ENCODE peak calls at places on chromosomes 1 and 21, in four cellular contexts. S, X, B and E are unnamed samples.

GRCh38 chr1:36814774-36815173 is 219.5 kb downstream of the GRIK3 start:
- DNase-seq in S (no peak), X (no peak), B (no peak), E (no peak)

GRCh38 chr21:16196521-16197208 is 466.9 kb downstream of the USP25 start:
- DNase-seq in S (no peak), X (no peak), B (no peak), E (no peak)

GRCh38 chr1:157773723-157774350 is 3.1 kb downstream of the FCRL2 start:
- DNase-seq in S (no peak), X (no peak), B (no peak), E (no peak)

GRCh38 chr1:94398356-94398755 is 19.8 kb upstream of the ABCD3 start:
- DNase-seq in S (no peak), X (no peak), B (no peak), E (no peak)

GRCh38 chr1:230163719-230164118 is 96.7 kb downstream of the GALNT2 start:
- DNase-seq in S (no peak), X (no peak), B (no peak), E (no peak)

GRCh38 chr1:184929711-184930202 is 44.6 kb downstream of the NIBAN1 start:
- DNase-seq in S (no peak), X (no peak), B (no peak), E (peak; percentile 16)

GRCh38 chr1:111769517-111770146 is 13.9 kb downstream of the DDX20 start:
- DNase-seq in S (peak; percentile 48), X (no peak), B (peak; percentile 44), E (peak; percentile 68)

GRCh38 chr1:71630073-71630472 is 549.2 kb upstream of the ZRANB2 start:
- DNase-seq in S (no peak), X (no peak), B (no peak), E (no peak)

GRCh38 chr1:178275553-178275952 is 181.6 kb downstream of the RASAL2 start:
- DNase-seq in S (no peak), X (no peak), B (no peak), E (no peak)

GRCh38 chr1:182841368-182841988 is 2.3 kb downstream of the DHX9 start:
- DNase-seq in S (no peak), X (no peak), B (no peak), E (peak; percentile 46)

GRCh38 chr1:42420911-42421585 is 34.8 kb downstream of the ZMYND12 start:
- DNase-seq in S (no peak), X (no peak), B (no peak), E (no peak)

GRCh38 chr1:239608469-239608868 is 222.1 kb downstream of the CHRM3 start:
- DNase-seq in S (no peak), X (no peak), B (no peak), E (no peak)

GRCh38 chr1:179770887-179771502 is 27.9 kb downstream of the FAM163A start:
- DNase-seq in S (no peak), X (no peak), B (no peak), E (peak; percentile 10)

GRCh38 chr1:24900486-24900849 is 29.6 kb downstream of the RUNX3 start:
- DNase-seq in S (no peak), X (peak; percentile 41), B (no peak), E (no peak)

GRCh38 chr1:27428316-27429028 is 36.0 kb downstream of the GPR3 start:
- DNase-seq in S (no peak), X (no peak), B (no peak), E (peak; percentile 93)

GRCh38 chr1:48869116-48869893 is 92.6 kb upstream of the BEND5 start:
- DNase-seq in S (no peak), X (no peak), B (no peak), E (no peak)

GRCh38 chr1:88876573-88877335 is 14.6 kb downstream of the GTF2B start:
- DNase-seq in S (no peak), X (no peak), B (no peak), E (no peak)

GRCh38 chr1:10640079-10640578 is 156.3 kb downstream of the CASZ1 start:
- DNase-seq in S (no peak), X (peak; percentile 79), B (no peak), E (no peak)

GRCh38 chr1:183235503-183235902 is 49.4 kb downstream of the LAMC2 start:
- DNase-seq in S (no peak), X (no peak), B (no peak), E (no peak)

GRCh38 chr1:11860586-11860985 is 1.8 kb upstream of the NPPB start:
- DNase-seq in S (no peak), X (no peak), B (no peak), E (no peak)

GRCh38 chr1:104402178-104402577 is 652.5 kb downstream of the AMY1C start:
- DNase-seq in S (no peak), X (no peak), B (no peak), E (no peak)

GRCh38 chr1:17119076-17119743 is at the start of gene PADI2:
- DNase-seq in S (peak; percentile 34), X (peak; percentile 89), B (no peak), E (peak; percentile 75)

GRCh38 chr1:92858564-92859399 is 26.9 kb downstream of the RPL5 start:
- DNase-seq in S (peak; percentile 67), X (no peak), B (peak; percentile 59), E (peak; percentile 73)

GRCh38 chr1:191589536-191589935 is 568.7 kb upstream of the RGS18 start:
- DNase-seq in S (no peak), X (no peak), B (no peak), E (no peak)

GRCh38 chr1:70819231-70819630 is 228.4 kb downstream of the PTGER3 start:
- DNase-seq in S (no peak), X (no peak), B (no peak), E (no peak)

GRCh38 chr1:31937300-31938183 is 626 bp downstream of the PTP4A2 start:
- DNase-seq in S (no peak), X (peak; percentile 68), B (no peak), E (peak; percentile 84)

GRCh38 chr21:41369915-41370839 is 8.3 kb downstream of the MX2 start:
- DNase-seq in S (no peak), X (peak; percentile 57), B (peak; percentile 25), E (no peak)

GRCh38 chr1:31155216-31155806 is 84.4 kb downstream of the NKAIN1 start:
- DNase-seq in S (no peak), X (peak; percentile 90), B (no peak), E (peak; percentile 95)

GRCh38 chr1:20290624-20291597 is at the start of gene VWA5B1:
- DNase-seq in S (no peak), X (peak; percentile 77), B (no peak), E (peak; percentile 29)

GRCh38 chr1:196723325-196724185 is 51.1 kb upstream of the CFHR3 start:
- DNase-seq in S (peak; percentile 64), X (peak; percentile 81), B (no peak), E (peak; percentile 31)

GRCh38 chr21:45856422-45856821 is 125.1 kb upstream of the COL6A1 start:
- DNase-seq in S (no peak), X (no peak), B (no peak), E (no peak)

GRCh38 chr1:214425723-214426419 is 125.5 kb downstream of the PTPN14 start:
- DNase-seq in S (no peak), X (no peak), B (no peak), E (no peak)

GRCh38 chr1:23035823-23036452 is 16.7 kb downstream of the KDM1A start:
- DNase-seq in S (no peak), X (no peak), B (no peak), E (no peak)
- H4K20me1 ChIP-seq in S (peaks cover 15% of the 10 kb centered on the region), X (peaks cover 34% of the 10 kb centered on the region), B (no peaks in the 10 kb centered on the region), E (peaks cover 8% of the 10 kb centered on the region)

DNA sequence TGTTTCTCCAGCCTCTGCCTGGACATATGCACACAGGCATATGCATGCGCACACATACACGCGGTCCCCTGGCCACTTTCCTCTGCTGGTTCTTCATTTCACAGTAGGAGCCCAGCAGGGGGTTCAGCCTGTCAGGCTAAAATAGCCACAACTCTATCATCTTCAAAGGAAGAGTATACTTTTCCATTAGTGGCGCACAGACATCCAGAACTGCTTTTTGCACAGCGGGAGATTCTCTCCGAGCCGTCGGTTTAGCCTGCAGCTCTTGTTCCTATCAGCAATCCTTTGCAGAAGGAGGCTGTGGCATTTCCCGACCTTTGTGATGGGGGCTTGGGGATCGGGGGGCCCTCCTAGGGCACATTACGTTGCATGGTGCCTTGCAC is 22.0 kb upstream of the KLHDC7A start:
- DNase-seq in S (no peak), X (no peak), B (no peak), E (no peak)
- TF ChIP-seq EGR1 in S (no peak), X (no peak), B (no peak), E (no peak)

DNA sequence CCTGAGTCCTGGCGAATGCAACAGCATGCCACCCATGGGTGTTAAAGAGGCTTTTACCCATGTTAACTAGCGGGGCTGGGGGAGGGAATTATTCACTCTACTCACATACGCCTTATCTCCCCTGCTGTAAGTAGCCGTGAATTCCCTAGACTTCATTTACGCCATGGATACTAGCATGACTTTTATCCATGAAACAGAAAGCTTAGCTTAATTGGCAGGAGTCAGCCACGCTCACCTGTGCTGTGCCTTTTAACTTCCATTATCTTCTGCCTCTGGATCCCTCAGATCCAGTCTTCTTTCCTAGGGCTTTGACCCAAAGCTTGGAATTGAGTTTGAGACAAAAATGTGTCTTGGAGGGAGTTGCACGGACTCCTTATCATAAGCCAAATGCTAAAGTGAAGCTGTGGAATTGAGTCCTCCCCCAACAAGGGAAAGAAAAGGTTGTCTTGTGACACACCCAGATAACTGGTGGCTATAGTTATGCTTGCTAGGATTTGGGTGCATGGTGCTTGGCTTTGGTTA is 9.7 kb upstream of the NASP start:
- DNase-seq in S (no peak), X (no peak), B (no peak), E (peak; percentile 55)
- H4K20me1 ChIP-seq in S (no peaks in the 10 kb centered on the region), X (peaks cover under 1% of the 10 kb centered on the region), B (no peaks in the 10 kb centered on the region), E (peaks cover 7% of the 10 kb centered on the region)

GRCh38 chr1:22778842-22779520 is 68.3 kb downstream of the EPHB2 start:
- DNase-seq in S (no peak), X (no peak), B (no peak), E (no peak)
- TF ChIP-seq EGR1 in S (no peak), X (no peak), B (no peak), E (no peak)